ENCODE peak calls at places on chromosomes 5 and 9, in nine cellular contexts. L is PC-3, R is NCI-H2029 treated with DMSO at 0.1 percent for 48 hours, O is NCI-H1436, G is nephron progenitor cell, J is NCI-H524 treated with DMSO at 0.1 percent for 48 hours, B is T-helper 17 cell, M is ovary, X is hippocampal formation. I is an unnamed sample.

GRCh38 chr5:35924122-35924949 is 14.1 kb downstream of the CAPSL start:
- DNase-seq in L (peak), R (no peak), O (no peak), G (no peak), J (no peak), B (no peak), M (no peak), X (no peak), I (no peak)

GRCh38 chr5:40991168-40991980 is 79.8 kb downstream of the MROH2B start:
- DNase-seq in L (peak), R (no peak), O (no peak), G (no peak), J (no peak), B (no peak), M (peak), X (no peak), I (peak)

GRCh38 chr9:117782931-117783788 is 79.0 kb downstream of the TLR4 start:
- DNase-seq in L (peak), R (peak), O (peak), G (peak), J (peak), B (peak), M (peak), X (peak), I (peak)

GRCh38 chr5:172886974-172887491 is 53.0 kb downstream of the ERGIC1 start:
- DNase-seq in L (no peak), R (no peak), O (no peak), G (no peak), J (no peak), B (no peak), M (no peak), X (no peak), I (peak)

GRCh38 chr5:88967633-88968585 is 84.9 kb upstream of the MEF2C start:
- DNase-seq in L (no peak), R (no peak), O (no peak), G (no peak), J (no peak), B (no peak), M (no peak), X (no peak), I (no peak)

GRCh38 chr9:77099388-77099787 is 77.9 kb upstream of the VPS13A start:
- DNase-seq in L (no peak), R (no peak), O (peak), G (peak), J (no peak), B (no peak), M (no peak), X (no peak), I (no peak)

GRCh38 chr5:55427157-55427556 is 107.6 kb downstream of the PLPP1 start:
- DNase-seq in L (peak), R (no peak), O (no peak), G (no peak), J (no peak), B (no peak), M (no peak), X (no peak), I (no peak)

GRCh38 chr9:129014611-129015010 is 13.5 kb downstream of the SH3GLB2 start:
- DNase-seq in L (no peak), R (no peak), O (no peak), G (no peak), J (no peak), B (no peak), M (no peak), X (no peak), I (no peak)

I was measured in cardiac muscle cell.